ENCODE peak calls at places on chromosomes 2 and 18, in five cellular contexts. Q, N, L, Z and H are unnamed samples. For H3K4me1, the result is how much of the 10 kb centered on the place peaks cover.

GRCh38 chr2:11129598-11130449 is 25.4 kb upstream of the SLC66A3 start:
- DNase-seq in Q (no peak), N (peak), L (peak), Z (peak), H (peak)

GRCh38 chr2:71417300-71418202 is 35.8 kb upstream of the DYSF start:
- DNase-seq in Q (no peak), N (peak), L (no peak), Z (no peak), H (no peak)

GRCh38 chr2:25043241-25043867 is 1.5 kb downstream of the EFR3B start:
- DNase-seq in Q (peak), N (peak), L (no peak), Z (no peak), H (no peak)

GRCh38 chr18:48754993-48755473 is 195.7 kb downstream of the SMAD7 start:
- DNase-seq in Q (no peak), N (no peak), L (no peak), Z (no peak), H (no peak)

GRCh38 chr2:53641290-53641689 is 126.3 kb upstream of the CHAC2 start:
- DNase-seq in Q (no peak), N (no peak), L (no peak), Z (no peak), H (no peak)

GRCh38 chr2:19809206-19809605 is 92.6 kb downstream of the TTC32 start:
- DNase-seq in Q (no peak), N (no peak), L (no peak), Z (no peak), H (no peak)

GRCh38 chr18:9147440-9148238 is 11.1 kb downstream of the ANKRD12 start:
- DNase-seq in Q (peak), N (peak), L (peak), Z (no peak), H (no peak)

GRCh38 chr2:60550151-60550983 is 3.1 kb downstream of the BCL11A start:
- DNase-seq in Q (peak), N (peak), L (peak), Z (peak), H (peak)

GRCh38 chr2:147538848-147539247 is 306.0 kb upstream of the ACVR2A start:
- DNase-seq in Q (no peak), N (no peak), L (no peak), Z (no peak), H (no peak)

GRCh38 chr2:176178271-176178806 is 10.1 kb upstream of the HOXD1 start:
- DNase-seq in Q (no peak), N (no peak), L (peak), Z (peak), H (no peak)

GRCh38 chr2:68295523-68295922 is 24.2 kb downstream of the CNRIP1 start:
- DNase-seq in Q (no peak), N (no peak), L (no peak), Z (no peak), H (no peak)

GRCh38 chr2:120066708-120067547 is 54.1 kb downstream of the EPB41L5 start:
- DNase-seq in Q (peak), N (no peak), L (no peak), Z (no peak), H (no peak)

GRCh38 chr2:156005999-156006712 is 326.4 kb downstream of the NR4A2 start:
- DNase-seq in Q (no peak), N (no peak), L (peak), Z (no peak), H (peak)

GRCh38 chr2:23091900-23092299 is 293.1 kb upstream of the KLHL29 start:
- DNase-seq in Q (no peak), N (no peak), L (no peak), Z (no peak), H (no peak)

GRCh38 chr2:28136557-28136956 is 246.0 kb downstream of the BABAM2 start:
- DNase-seq in Q (no peak), N (no peak), L (no peak), Z (peak), H (no peak)

GRCh38 chr2:73811878-73812277 is 16.9 kb upstream of the STAMBP start:
- DNase-seq in Q (no peak), N (no peak), L (no peak), Z (no peak), H (no peak)

GRCh38 chr18:44937985-44938384 is 257.3 kb downstream of the SETBP1 start:
- DNase-seq in Q (no peak), N (no peak), L (no peak), Z (no peak), H (no peak)

GRCh38 chr2:16716944-16717343 is 51.3 kb upstream of the CYRIA start:
- DNase-seq in Q (no peak), N (no peak), L (no peak), Z (no peak), H (no peak)

GRCh38 chr2:12107849-12108420 is 361.5 kb downstream of the LPIN1 start:
- DNase-seq in Q (peak), N (no peak), L (no peak), Z (no peak), H (no peak)

GRCh38 chr2:181957668-181958067 is 28.0 kb upstream of the PPP1R1C start:
- DNase-seq in Q (no peak), N (no peak), L (no peak), Z (no peak), H (no peak)

GRCh38 chr18:10949655-10950054 is 199.7 kb downstream of the PIEZO2 start:
- DNase-seq in Q (peak), N (no peak), L (no peak), Z (no peak), H (no peak)

GRCh38 chr2:152466925-152467676 is 132.1 kb downstream of the FMNL2 start:
- DNase-seq in Q (peak), N (no peak), L (no peak), Z (no peak), H (no peak)

GRCh38 chr18:40878371-40878770 is 1076.7 kb upstream of the PIK3C3 start:
- DNase-seq in Q (no peak), N (no peak), L (no peak), Z (no peak), H (no peak)
- H3K4me1 ChIP-seq in Q (under half), N (under half), L (under half), Z (under half), H (under half)

DNA sequence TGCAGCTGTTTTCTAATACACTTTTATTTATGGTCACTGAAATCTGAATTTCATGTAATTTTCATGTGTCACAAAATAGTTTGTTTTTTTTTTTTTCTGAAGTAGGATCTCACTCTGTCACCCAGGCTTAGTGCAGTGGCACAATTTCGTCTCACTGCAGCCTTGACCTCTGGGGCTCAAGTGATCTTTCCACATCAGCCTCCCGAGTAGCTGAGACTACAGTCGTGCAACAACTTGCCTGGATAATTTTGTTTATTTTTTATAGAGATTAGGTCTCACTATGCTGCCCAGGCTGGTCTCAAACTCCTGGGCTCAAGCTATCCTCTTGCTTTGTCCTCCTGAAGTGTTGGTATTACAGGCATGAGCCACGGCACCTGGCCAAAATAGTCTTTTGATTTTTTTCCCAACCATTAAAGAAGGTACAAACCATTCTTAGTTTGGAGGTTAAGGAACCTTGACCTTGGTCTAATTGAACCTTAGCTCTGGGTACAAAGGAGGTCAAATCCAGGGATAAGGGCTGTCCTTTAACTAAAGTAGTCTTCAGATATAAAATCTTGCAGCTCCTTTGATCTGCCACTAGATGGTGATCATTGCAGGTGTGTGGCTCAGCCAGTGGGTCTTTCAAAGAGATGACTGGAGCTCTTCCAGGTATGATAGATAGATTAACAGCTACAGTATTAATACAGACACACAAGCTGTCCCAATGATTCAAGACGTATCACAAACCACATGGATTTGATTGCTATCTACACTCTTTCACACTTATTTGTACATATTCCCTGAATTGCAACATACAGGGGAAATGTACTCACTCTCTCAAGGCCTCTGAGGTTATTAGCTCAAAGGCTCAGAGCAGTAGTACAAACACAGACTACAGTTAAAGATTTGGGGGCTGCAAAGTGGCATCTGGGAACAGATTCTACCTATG is 4.7 kb upstream of the KRCC1 start:
- DNase-seq in Q (peak), N (peak), L (no peak), Z (no peak), H (no peak)
- TF ChIP-seq CTCF in Q (peak), N (peak), L (peak), Z (no peak), H (peak)

DNA sequence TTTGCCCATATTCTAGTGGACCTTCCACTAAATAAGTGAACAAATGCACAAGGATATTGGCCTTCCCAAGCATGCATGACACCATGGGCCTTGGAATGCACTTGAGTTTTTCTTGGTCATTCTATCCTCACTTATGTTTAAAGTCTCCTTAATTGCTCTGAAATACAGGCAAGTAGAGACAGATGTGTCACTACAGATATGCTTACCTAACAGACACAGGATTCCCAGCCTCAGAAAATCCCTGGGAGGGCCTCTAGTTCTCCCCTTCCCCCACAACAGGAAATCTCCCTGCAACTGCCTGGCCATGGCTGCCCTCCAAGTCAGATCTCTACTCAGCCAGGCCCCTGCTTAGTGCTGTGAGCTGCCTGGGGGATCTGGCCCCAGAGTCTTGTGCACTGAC is 445.2 kb downstream of the IRS1 start:
- DNase-seq in Q (peak), N (no peak), L (no peak), Z (no peak), H (no peak)
- H3K4me1 ChIP-seq in Q (under half), N (under half), L (under half), Z (under half), H (under half)

GRCh38 chr2:230137902-230138539 is 69.3 kb upstream of the SLC16A14 start:
- DNase-seq in Q (peak), N (no peak), L (no peak), Z (no peak), H (no peak)
- TF ChIP-seq CTCF in Q (no peak), N (no peak), L (no peak), Z (no peak), H (no peak)

GRCh38 chr2:216860738-216861137 is 874 bp upstream of the TNP1 start:
- DNase-seq in Q (peak), N (no peak), L (no peak), Z (no peak), H (no peak)

GRCh38 chr2:216857131-216857550 is 2.7 kb downstream of the TNP1 start:
- DNase-seq in Q (peak), N (no peak), L (no peak), Z (no peak), H (no peak)

GRCh38 chr2:216859944-216860343 is at the start of gene TNP1:
- DNase-seq in Q (no peak), N (no peak), L (no peak), Z (no peak), H (no peak)

GRCh38 chr2:216856666-216857065 is 3.2 kb downstream of the TNP1 start:
- DNase-seq in Q (no peak), N (no peak), L (no peak), Z (no peak), H (no peak)

DNA sequence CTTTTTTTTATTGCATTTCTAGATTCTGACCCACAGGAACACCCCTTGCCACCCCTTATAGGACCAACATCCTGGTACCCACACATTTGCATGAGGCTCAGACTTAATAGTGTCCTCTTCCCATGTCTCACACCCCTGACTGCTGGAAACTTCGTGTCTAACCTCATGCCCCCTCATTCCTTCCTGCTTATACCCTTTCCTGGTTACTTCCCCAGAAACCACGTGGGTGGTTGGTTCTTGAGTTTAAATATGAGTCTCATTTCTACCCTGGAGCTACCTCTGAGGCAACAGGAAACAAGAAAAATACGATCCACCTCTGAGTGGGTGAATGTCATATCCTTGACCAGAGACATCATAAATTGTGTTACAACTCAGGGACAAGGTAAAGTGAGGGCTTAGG is 1.6 kb downstream of the TNP1 start:
- DNase-seq in Q (peak), N (no peak), L (no peak), Z (no peak), H (no peak)
- H3K4me1 ChIP-seq in Q (under half), N (under half), L (under half), Z (under half), H (under half)

GRCh38 chr18:40437517-40437916 is 1517.5 kb upstream of the PIK3C3 start:
- DNase-seq in Q (no peak), N (no peak), L (no peak), Z (no peak), H (no peak)
- TF ChIP-seq CTCF in Q (peak), N (no peak), L (no peak), Z (no peak), H (no peak)

DNA sequence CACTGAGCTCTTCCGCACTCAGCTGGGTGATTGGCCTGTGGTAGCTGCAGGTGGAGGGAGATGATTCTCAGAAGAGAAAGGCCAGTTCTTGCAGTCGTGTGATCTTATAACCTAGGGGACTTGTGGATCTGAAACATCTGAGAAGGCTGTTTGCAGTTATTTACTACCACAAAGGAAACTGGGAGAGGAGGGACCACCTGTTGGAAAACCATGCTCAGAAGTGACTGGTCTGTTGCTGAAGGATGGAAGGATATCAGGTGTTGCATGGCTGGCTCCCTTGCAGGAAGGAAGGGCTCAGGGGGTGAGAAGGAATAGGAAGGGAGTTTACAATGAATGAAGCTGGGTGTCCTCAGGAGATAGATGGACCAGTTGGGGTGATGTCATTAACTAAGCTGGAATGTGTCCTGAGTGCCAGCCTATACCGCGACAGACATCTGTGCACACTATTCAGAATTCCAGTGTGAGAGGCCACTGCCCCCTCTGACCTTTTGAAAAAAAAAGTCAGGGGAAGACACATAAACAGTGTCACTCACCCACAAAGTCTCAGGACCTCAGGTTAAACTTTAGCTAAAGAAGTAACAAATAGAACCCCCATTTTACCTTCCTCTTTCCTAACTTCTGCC is 17.5 kb downstream of the IGFBP2 start:
- DNase-seq in Q (no peak), N (no peak), L (no peak), Z (no peak), H (no peak)
- H3K4me1 ChIP-seq in Q (under half), N (under half), L (under half), Z (under half), H (under half)